ENCODE peak calls at places on chromosomes 4 and X, in eight cellular contexts. L is A549, E is HCT116, Z is H9, H is heart left ventricle, B is GM23338, K is MCF 10A, R is endodermal cell. U is an unnamed sample.

GRCh38 chr4:9927317-9928007 is 93.8 kb downstream of the SLC2A9 start:
- DNase-seq in L (no peak), E (no peak), Z (no peak), H (no peak), B (no peak), K (no peak), R (no peak), U (no peak)

GRCh38 chr4:89166971-89167475 is 55.7 kb downstream of the TIGD2 start:
- DNase-seq in L (no peak), E (no peak), Z (no peak), H (no peak), B (no peak), K (no peak), R (no peak), U (no peak)

GRCh38 chr4:158201310-158201709 is 9.0 kb upstream of the TMEM144 start:
- DNase-seq in L (no peak), E (no peak), Z (no peak), H (no peak), B (no peak), K (no peak), R (no peak), U (no peak)

GRCh38 chr4:38686682-38687081 is 22.7 kb downstream of the KLF3 start:
- DNase-seq in L (no peak), E (no peak), Z (no peak), H (no peak), B (no peak), K (no peak), R (no peak), U (no peak)

GRCh38 chrX:124263743-124264142 is 68.7 kb upstream of the TEX13D start:
- DNase-seq in L (no peak), E (no peak), Z (no peak), H (no peak), B (no peak), K (peak), R (no peak), U (no peak)

GRCh38 chr4:48261288-48261687 is 8.3 kb downstream of the TEC start:
- DNase-seq in L (no peak), E (no peak), Z (no peak), H (no peak), B (no peak), K (no peak), R (no peak), U (no peak)

GRCh38 chr4:139005774-139006173 is 9.8 kb upstream of the NOCT start:
- DNase-seq in L (no peak), E (no peak), Z (no peak), H (no peak), B (no peak), K (no peak), R (no peak), U (no peak)

GRCh38 chr4:81963506-81964020 is 410.2 kb downstream of the HNRNPD start:
- DNase-seq in L (no peak), E (no peak), Z (no peak), H (no peak), B (peak), K (no peak), R (no peak), U (no peak)

GRCh38 chr4:147157860-147158701 is 212.4 kb upstream of the TTC29 start:
- DNase-seq in L (peak), E (no peak), Z (peak), H (peak), B (peak), K (no peak), R (peak), U (no peak)

DNA sequence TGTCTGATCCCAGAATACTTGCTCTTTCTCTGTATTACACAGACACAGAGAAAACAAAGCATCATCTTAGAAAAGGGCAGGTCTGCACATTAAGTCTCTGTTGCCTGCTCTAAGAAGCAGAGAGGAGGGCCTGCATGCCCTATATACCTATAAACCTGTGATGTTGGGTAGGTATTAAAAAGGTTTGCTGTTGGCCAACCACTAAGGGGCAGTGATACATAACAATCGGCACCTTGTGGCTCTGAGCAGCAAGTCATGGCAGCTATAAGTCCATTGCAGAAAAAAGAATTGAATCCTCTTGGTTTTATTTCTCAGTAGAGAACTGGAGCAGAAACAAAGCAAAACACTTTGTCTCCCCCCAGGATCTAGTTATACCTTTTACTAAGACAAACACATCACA is 1364.4 kb downstream of the STIM2 start:
- DNase-seq in L (peak), E (peak), Z (peak), H (no peak), B (peak), K (peak), R (peak), U (no peak)
- TF ChIP-seq CTCF in L (peak), E (peak), Z (peak), H (no peak), B (peak), K (peak), R (peak), U (no peak)

GRCh38 chr4:178633263-178633662 is 1191.0 kb upstream of the AGA start:
- DNase-seq in L (no peak), E (peak), Z (no peak), H (no peak), B (peak), K (peak), R (no peak), U (no peak)

DNA sequence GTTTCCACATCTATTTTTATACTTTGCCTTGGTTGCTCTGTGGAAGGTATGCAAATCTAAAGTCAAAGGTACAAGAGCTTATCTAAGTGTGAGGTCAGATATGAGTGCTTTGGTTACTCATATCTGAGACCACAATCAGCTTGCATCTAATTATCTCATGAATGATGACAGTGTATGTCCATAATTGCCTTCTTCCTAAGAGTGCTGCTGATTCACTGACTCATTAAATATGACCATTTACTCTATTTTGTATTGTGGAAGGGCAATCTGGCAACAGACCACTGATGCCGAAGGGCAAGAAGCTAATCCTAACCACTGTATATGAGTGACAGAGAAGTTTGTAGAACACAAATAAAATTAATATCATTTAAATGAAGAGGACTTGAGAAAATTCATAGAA is 1190.2 kb upstream of the AGA start:
- DNase-seq in L (no peak), E (no peak), Z (no peak), H (no peak), B (no peak), K (no peak), R (no peak), U (no peak)
- TF ChIP-seq CTCF in L (no peak), E (no peak), Z (no peak), H (no peak), B (no peak), K (no peak), R (no peak), U (no peak)

GRCh38 chr4:67892905-67893304 is 9.1 kb upstream of the TMPRSS11D start:
- DNase-seq in L (no peak), E (no peak), Z (peak), H (no peak), B (peak), K (no peak), R (peak), U (no peak)
- TF ChIP-seq CTCF in L (no peak), E (peak), Z (peak), H (no peak), B (peak), K (no peak), R (peak), U (no peak)

DNA sequence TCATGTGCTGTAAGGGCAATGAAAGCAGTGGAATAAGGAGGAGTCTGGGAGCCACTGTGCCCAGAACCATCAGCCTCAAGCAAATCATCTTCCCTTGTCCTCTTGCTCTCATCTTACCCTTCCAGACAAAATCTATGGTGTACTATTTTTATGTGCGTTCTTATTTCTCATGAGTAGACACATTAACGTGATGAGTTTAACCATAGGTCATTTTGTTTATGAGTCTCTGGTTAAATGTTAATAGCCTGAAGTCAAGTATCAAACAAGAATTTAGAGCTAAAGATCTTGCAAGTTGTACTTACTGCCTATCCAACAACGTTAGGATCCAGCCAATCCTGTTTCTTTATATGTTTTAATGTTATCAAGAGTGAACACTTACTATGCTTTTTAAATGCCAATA is 495.3 kb downstream of the SPRY1 start:
- DNase-seq in L (no peak), E (no peak), Z (no peak), H (no peak), B (no peak), K (no peak), R (no peak), U (no peak)
- TF ChIP-seq CTCF in L (no peak), E (no peak), Z (no peak), H (no peak), B (no peak), K (no peak), R (no peak), U (no peak)

GRCh38 chrX:72128881-72129280 is 2.8 kb downstream of the RTL5 start:
- DNase-seq in L (peak), E (no peak), Z (peak), H (no peak), B (peak), K (peak), R (peak), U (no peak)
- TF ChIP-seq CTCF in L (peak), E (peak), Z (peak), H (peak), B (peak), K (peak), R (peak), U (no peak)

GRCh38 chr4:108175966-108176365 is 7.2 kb upstream of the LEF1 start:
- DNase-seq in L (no peak), E (no peak), Z (no peak), H (no peak), B (no peak), K (no peak), R (no peak), U (no peak)

GRCh38 chr4:108180513-108180912 is 11.8 kb upstream of the LEF1 start:
- DNase-seq in L (no peak), E (no peak), Z (no peak), H (no peak), B (no peak), K (no peak), R (no peak), U (no peak)

DNA sequence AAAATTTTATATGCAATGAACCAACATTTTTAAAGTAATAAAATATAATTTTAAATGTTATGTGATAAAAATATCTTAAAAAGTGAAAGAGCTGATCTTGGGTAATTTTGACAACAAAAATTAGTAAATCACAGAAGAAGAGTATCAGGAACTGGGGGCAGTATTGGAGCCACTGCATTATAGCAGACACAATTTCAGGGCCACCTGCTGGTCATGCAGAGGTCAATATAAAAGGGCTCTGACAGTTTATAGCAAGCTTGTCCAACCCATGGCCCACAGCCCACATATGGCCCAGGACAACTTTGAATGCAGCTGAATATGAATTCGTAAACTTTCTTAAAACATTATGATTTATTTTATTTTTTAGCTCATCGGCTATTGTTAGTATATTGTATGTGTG is 13.0 kb upstream of the LEF1 start:
- DNase-seq in L (no peak), E (no peak), Z (no peak), H (no peak), B (no peak), K (no peak), R (no peak), U (no peak)
- TF ChIP-seq CTCF in L (peak), E (no peak), Z (peak), H (no peak), B (peak), K (no peak), R (peak), U (no peak)

DNA sequence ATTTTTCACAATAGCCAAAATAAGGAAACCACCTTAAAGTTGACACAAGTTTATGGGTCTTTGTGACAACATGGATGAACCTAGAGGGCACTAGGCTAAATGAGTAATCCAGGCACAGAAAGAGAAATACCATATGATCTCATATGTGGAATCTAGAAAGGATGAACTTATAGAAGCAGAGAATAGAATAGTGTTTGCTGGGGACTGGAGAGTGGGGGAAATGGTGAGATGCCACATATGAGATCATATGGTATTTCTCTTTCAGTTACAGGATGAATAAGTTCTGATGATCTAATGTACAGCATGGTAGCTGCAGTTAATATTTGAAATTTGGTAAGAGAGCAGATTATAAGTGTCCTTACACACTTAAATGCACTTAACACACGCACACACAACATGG is 35.9 kb downstream of the F8A2 start:
- DNase-seq in L (no peak), E (no peak), Z (no peak), H (no peak), B (no peak), K (no peak), R (no peak), U (no peak)
- TF ChIP-seq CTCF in L (no peak), E (no peak), Z (no peak), H (no peak), B (no peak), K (no peak), R (no peak), U (no peak)

DNA sequence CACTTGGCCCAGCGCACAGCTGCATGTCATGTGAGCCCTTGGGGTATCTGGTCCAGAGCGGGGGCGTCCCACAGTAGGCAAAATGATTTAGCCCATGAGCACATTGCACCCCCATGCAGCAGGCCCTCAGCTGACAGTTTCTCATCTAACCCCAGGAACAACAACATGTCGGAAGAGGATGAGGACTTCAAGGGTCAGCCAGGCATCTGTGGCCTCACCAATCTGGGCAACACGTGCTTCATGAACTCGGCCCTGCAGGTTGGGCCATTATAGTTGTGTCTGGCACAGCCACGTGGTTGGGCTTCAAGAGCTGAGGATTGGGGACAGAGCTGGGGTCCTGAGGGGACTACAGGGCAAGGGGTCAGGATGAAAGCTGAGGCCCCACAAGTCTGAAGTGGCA is 7.8 kb downstream of the USP11 start:
- DNase-seq in L (no peak), E (no peak), Z (no peak), H (no peak), B (no peak), K (no peak), R (no peak), U (peak)
- TF ChIP-seq CTCF in L (no peak), E (no peak), Z (no peak), H (no peak), B (no peak), K (no peak), R (no peak), U (no peak)

GRCh38 chr4:154542264-154542879 is 7.8 kb downstream of the PLRG1 start:
- DNase-seq in L (no peak), E (no peak), Z (no peak), H (no peak), B (no peak), K (no peak), R (no peak), U (no peak)

GRCh38 chr4:154549894-154550790 is at the start of gene PLRG1:
- DNase-seq in L (peak), E (peak), Z (peak), H (peak), B (peak), K (peak), R (peak), U (peak)

GRCh38 chr4:154545689-154546088 is 4.5 kb downstream of the PLRG1 start:
- DNase-seq in L (no peak), E (no peak), Z (no peak), H (no peak), B (no peak), K (no peak), R (no peak), U (no peak)
- TF ChIP-seq CTCF in L (no peak), E (peak), Z (peak), H (no peak), B (peak), K (no peak), R (peak), U (no peak)

GRCh38 chrX:153469811-153470410 is 465 bp downstream of the HAUS7 start:
- DNase-seq in L (peak), E (no peak), Z (no peak), H (no peak), B (peak), K (peak), R (peak), U (no peak)
- TF ChIP-seq CTCF in L (no peak), E (peak), Z (peak), H (no peak), B (no peak), K (peak), R (peak), U (no peak)